ENCODE peak calls at places on chromosome 12, in eight cellular contexts. I is heart right ventricle, L is right cardiac atrium, O is transverse colon, J is cardiac fibroblast, H is HepG2, D is dorsolateral prefrontal cortex, V is SJSA1. N is an unnamed sample.
A peak's percentile ranks its signal among the peaks of the same experiment; 100 is the strongest.

GRCh38 chr12:77104792-77105191 is 39.4 kb upstream of the E2F7 start:
- DNase-seq in H (no peak), J (peak; percentile 67), O (no peak), L (no peak), I (no peak), V (no peak), D (no peak), N (no peak)

GRCh38 chr12:83753882-83754281 is 1067.2 kb downstream of the TMTC2 start:
- DNase-seq in I (no peak), D (no peak), O (no peak), H (no peak), J (no peak), V (no peak), L (no peak), N (no peak)

GRCh38 chr12:116164263-116164817 is 113.2 kb downstream of the MED13L start:
- DNase-seq in H (no peak), J (no peak), O (no peak), I (no peak), L (no peak), D (no peak), V (no peak), N (no peak)

GRCh38 chr12:71947645-71948105 is 9.0 kb downstream of the TPH2 start:
- DNase-seq in J (peak; percentile 47), D (peak; percentile 51), O (no peak), H (peak; percentile 85), L (no peak), V (no peak), I (no peak), N (peak; percentile 43)

GRCh38 chr12:113347-113746 is 46.8 kb downstream of the IQSEC3 start:
- DNase-seq in D (no peak), J (no peak), V (no peak), I (no peak), L (no peak), H (no peak), O (no peak), N (no peak)

GRCh38 chr12:108570743-108571603 is 8.6 kb downstream of the ISCU start:
- DNase-seq in H (peak; percentile 12), O (no peak), J (peak; percentile 76), V (peak; percentile 27), D (no peak), I (no peak), L (no peak), N (no peak)

GRCh38 chr12:2382391-2383155 is 329.8 kb downstream of the CACNA1C start:
- DNase-seq in I (no peak), V (no peak), D (no peak), J (peak; percentile 21), L (no peak), O (no peak), H (no peak), N (no peak)

GRCh38 chr12:57737467-57738141 is 938 bp downstream of the AGAP2 start:
- DNase-seq in H (no peak), D (no peak), J (no peak), V (no peak), O (no peak), L (peak; percentile 71), I (no peak), N (no peak)

GRCh38 chr12:124994435-124994975 is 1.1 kb downstream of the BRI3BP start:
- DNase-seq in D (no peak), L (no peak), J (peak; percentile 5), O (peak; percentile 81), H (no peak), I (no peak), V (no peak), N (peak; percentile 91)

GRCh38 chr12:1848146-1848545 is 27.8 kb downstream of the LRTM2 start:
- DNase-seq in J (no peak), O (peak; percentile 1), V (no peak), D (no peak), L (no peak), I (no peak), H (no peak), N (no peak)

GRCh38 chr12:113056631-113057488 is at the start of gene DTX1:
- DNase-seq in J (no peak), V (no peak), L (peak; percentile 79), O (no peak), I (peak; percentile 45), D (no peak), H (no peak), N (no peak)

GRCh38 chr12:81546811-81547210 is 212.3 kb downstream of the PPFIA2 start:
- DNase-seq in D (no peak), L (no peak), O (no peak), V (no peak), H (no peak), J (no peak), I (no peak), N (no peak)

GRCh38 chr12:74321381-74321780 is 216.3 kb upstream of the ATXN7L3B start:
- DNase-seq in D (no peak), L (no peak), H (no peak), I (no peak), O (no peak), J (no peak), V (no peak), N (no peak)

GRCh38 chr12:45050751-45051489 is at the start of gene DBX2:
- DNase-seq in J (no peak), I (peak; percentile 19), D (no peak), O (no peak), V (no peak), H (no peak), L (peak; percentile 73), N (no peak)

GRCh38 chr12:68932701-68933563 is at the start of gene CPM:
- DNase-seq in H (no peak), I (peak; percentile 76), J (peak; percentile 56), V (peak; percentile 61), D (peak; percentile 84), L (peak; percentile 85), O (peak; percentile 85), N (peak; percentile 76)

GRCh38 chr12:64737539-64737938 is 21.7 kb downstream of the GNS start:
- DNase-seq in V (no peak), H (no peak), J (no peak), I (no peak), L (no peak), D (no peak), O (no peak), N (no peak)

GRCh38 chr12:132229926-132230325 is 85.7 kb downstream of the NOC4L start:
- DNase-seq in I (no peak), O (no peak), L (no peak), V (no peak), D (no peak), J (no peak), H (no peak), N (no peak)

GRCh38 chr12:117166107-117166506 is 24.2 kb downstream of the FBXO21 start:
- DNase-seq in L (no peak), D (no peak), H (no peak), V (no peak), J (no peak), I (no peak), O (no peak), N (no peak)

GRCh38 chr12:123024819-123025391 is 44.4 kb downstream of the ARL6IP4 start:
- DNase-seq in O (no peak), L (no peak), J (peak; percentile 54), H (no peak), V (no peak), D (no peak), I (no peak), N (peak; percentile 14)

GRCh38 chr12:123478762-123479161 is 20.8 kb downstream of the SNRNP35 start:
- DNase-seq in I (peak; percentile 65), L (peak; percentile 83), H (no peak), J (peak; percentile 63), O (no peak), V (peak; percentile 48), D (peak; percentile 84), N (no peak)

GRCh38 chr12:54725233-54725843 is 77.2 kb upstream of the DCD start:
- DNase-seq in O (no peak), D (no peak), H (peak; percentile 30), V (no peak), L (no peak), I (no peak), J (peak; percentile 44), N (peak; percentile 11)

GRCh38 chr12:112496493-112496892 is 77.7 kb downstream of the PTPN11 start:
- DNase-seq in L (no peak), D (no peak), V (no peak), O (no peak), J (no peak), H (no peak), I (no peak), N (no peak)

DNA sequence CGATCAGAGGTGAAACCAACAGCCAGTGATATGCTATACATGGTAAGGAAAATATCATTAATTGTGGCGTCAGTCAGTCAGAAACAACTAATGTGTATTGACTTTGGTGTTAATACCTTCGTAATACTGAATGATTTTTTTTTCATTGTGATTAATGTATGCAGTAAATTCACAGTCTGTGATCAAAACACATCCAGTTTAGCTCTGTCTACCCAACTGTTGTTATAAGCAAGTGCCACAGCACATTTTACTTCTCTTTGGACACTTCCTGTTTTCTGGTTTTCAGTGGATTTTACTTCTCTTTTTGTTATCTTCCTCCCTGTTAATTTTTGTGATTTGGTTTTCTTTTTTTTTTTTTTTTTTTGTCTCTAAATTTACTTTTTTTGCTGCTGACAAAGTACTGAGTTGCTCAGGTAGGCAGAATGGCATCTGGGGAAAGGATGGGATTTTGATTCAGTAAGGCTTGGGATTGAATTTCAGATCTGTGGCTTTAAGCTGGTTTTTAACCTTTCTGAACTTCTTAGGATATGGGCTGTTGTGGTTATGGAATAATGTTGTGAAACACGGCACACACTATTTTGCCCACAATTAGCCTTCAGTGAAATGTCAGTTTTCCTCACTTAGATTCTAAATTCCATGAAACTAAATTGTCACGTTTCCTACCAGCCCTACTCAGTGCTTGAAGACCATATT is 604 bp downstream of the GLIPR1 start:
- DNase-seq in L (no peak), D (no peak), O (no peak), H (no peak), V (no peak), I (no peak), J (peak; percentile 48), N (no peak)
- H3K4me3 ChIP-seq in L (peak overlapping the region; percentile 60), D (peak overlapping the region; percentile 45), O (peak overlapping the region; percentile 32), H (peak overlapping the region; percentile 50), V (peak overlapping the region; percentile 44), I (no peak overlapping the region), J (peak overlapping the region; percentile 43), N (no peak overlapping the region)

GRCh38 chr12:43571885-43572284 is 19.9 kb upstream of the ADAMTS20 start:
- DNase-seq in O (no peak), H (no peak), L (no peak), V (no peak), J (no peak), D (no peak), I (no peak), N (no peak)
- H3K4me3 ChIP-seq in O (no peak overlapping the region), H (no peak overlapping the region), L (no peak overlapping the region), V (no peak overlapping the region), J (no peak overlapping the region), D (no peak overlapping the region), I (no peak overlapping the region), N (no peak overlapping the region)

DNA sequence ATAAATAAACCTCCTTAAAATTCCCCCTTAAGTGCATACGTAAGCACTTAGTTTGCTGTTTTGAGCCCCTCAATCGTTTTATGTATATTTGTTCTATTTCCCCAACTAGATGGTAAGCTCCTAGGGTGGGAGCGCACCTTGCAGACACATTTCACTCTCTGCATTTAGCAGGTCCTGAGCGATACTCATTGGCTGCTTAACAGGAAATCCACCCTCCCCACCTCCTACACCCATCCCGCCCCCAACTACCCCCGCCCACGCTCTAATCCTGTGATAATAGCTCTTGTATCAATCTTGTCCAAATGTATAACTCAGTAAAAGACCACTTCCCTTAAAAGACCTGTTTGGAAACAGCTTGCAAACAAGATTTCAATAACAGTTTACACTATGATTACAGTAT is 8.2 kb downstream of the LPAR5 start:
- DNase-seq in J (no peak), D (no peak), V (no peak), H (no peak), I (no peak), L (no peak), O (no peak), N (no peak)
- H3K4me3 ChIP-seq in J (no peak overlapping the region), D (no peak overlapping the region), V (no peak overlapping the region), H (no peak overlapping the region), I (no peak overlapping the region), L (no peak overlapping the region), O (peak overlapping the region; percentile 8), N (no peak overlapping the region)

GRCh38 chr12:92133795-92134637 is 11.6 kb downstream of the BTG1 start:
- DNase-seq in I (no peak), O (no peak), V (no peak), H (no peak), D (no peak), L (no peak), J (no peak), N (no peak)
- H3K4me3 ChIP-seq in I (no peak overlapping the region), O (no peak overlapping the region), V (no peak overlapping the region), H (no peak overlapping the region), D (no peak overlapping the region), L (no peak overlapping the region), J (no peak overlapping the region), N (no peak overlapping the region)